ENCODE peak calls at places on chromosomes 1 and 21, in eight cellular contexts. E, M, A, W, Q, P, K and Z are unnamed samples.
A peak's percentile ranks its signal among the peaks of the same experiment; 100 is the strongest.

GRCh38 chr1:17214876-17215544 is 10.1 kb downstream of the PADI1 start:
- DNase-seq in E (no peak), M (no peak), A (no peak), W (no peak), Q (no peak), P (no peak), K (no peak), Z (no peak)

GRCh38 chr1:151058682-151059341 is 610 bp downstream of the CDC42SE1 start:
- DNase-seq in E (peak; percentile 93), M (no peak), A (no peak), W (no peak), Q (peak; percentile 85), P (peak; percentile 23), K (peak; percentile 19), Z (no peak)

GRCh38 chr1:233075045-233075444 is 124.6 kb downstream of the NTPCR start:
- DNase-seq in E (no peak), M (no peak), A (peak; percentile 69), W (no peak), Q (no peak), P (no peak), K (peak; percentile 94), Z (peak; percentile 7)

GRCh38 chr1:15621975-15622374 is 4.7 kb downstream of the DDI2 start:
- DNase-seq in E (no peak), M (no peak), A (no peak), W (no peak), Q (no peak), P (peak; percentile 47), K (no peak), Z (no peak)

GRCh38 chr1:56911539-56911938 is 54.3 kb downstream of the C8B start:
- DNase-seq in E (no peak), M (no peak), A (no peak), W (no peak), Q (no peak), P (no peak), K (no peak), Z (no peak)

GRCh38 chr1:47629201-47629600 is 191.4 kb downstream of the FOXD2 start:
- DNase-seq in E (no peak), M (no peak), A (no peak), W (no peak), Q (no peak), P (no peak), K (no peak), Z (no peak)

GRCh38 chr21:42238185-42238934 is 19.4 kb downstream of the ABCG1 start:
- DNase-seq in E (no peak), M (no peak), A (no peak), W (no peak), Q (no peak), P (peak; percentile 66), K (no peak), Z (no peak)

GRCh38 chr1:154727409-154727808 is 119.4 kb upstream of the ADAR start:
- DNase-seq in E (no peak), M (no peak), A (no peak), W (no peak), Q (no peak), P (no peak), K (no peak), Z (no peak)

GRCh38 chr21:32772281-32773047 is 909 bp upstream of the PAXBP1 start:
- DNase-seq in E (peak; percentile 19), M (no peak), A (no peak), W (no peak), Q (no peak), P (peak; percentile 70), K (peak; percentile 20), Z (peak; percentile 18)

GRCh38 chr1:243902100-243902499 is 52.1 kb upstream of the AKT3 start:
- DNase-seq in E (no peak), M (no peak), A (no peak), W (no peak), Q (no peak), P (no peak), K (no peak), Z (no peak)

GRCh38 chr1:167658574-167659328 is 28.7 kb downstream of the RCSD1 start:
- DNase-seq in E (no peak), M (no peak), A (no peak), W (no peak), Q (no peak), P (no peak), K (no peak), Z (no peak)

GRCh38 chr1:175220853-175221547 is 28.4 kb upstream of the KIAA0040 start:
- DNase-seq in E (no peak), M (no peak), A (no peak), W (no peak), Q (no peak), P (no peak), K (no peak), Z (no peak)

GRCh38 chr1:28758420-28758819 is 21.7 kb downstream of the YTHDF2 start:
- DNase-seq in E (no peak), M (no peak), A (no peak), W (no peak), Q (no peak), P (no peak), K (no peak), Z (no peak)

GRCh38 chr1:88228153-88228552 is 455.9 kb upstream of the PKN2 start:
- DNase-seq in E (no peak), M (no peak), A (peak; percentile 6), W (no peak), Q (no peak), P (no peak), K (no peak), Z (no peak)

GRCh38 chr21:36427502-36427901 is 42.3 kb downstream of the CHAF1B start:
- DNase-seq in E (no peak), M (no peak), A (no peak), W (no peak), Q (no peak), P (no peak), K (no peak), Z (no peak)

GRCh38 chr1:205343431-205344009 is 13.2 kb downstream of the KLHDC8A start:
- DNase-seq in E (no peak), M (no peak), A (peak; percentile 69), W (peak; percentile 44), Q (no peak), P (peak; percentile 69), K (no peak), Z (no peak)

GRCh38 chr1:31576743-31577455 is 584 bp downstream of the TINAGL1 start:
- DNase-seq in E (no peak), M (no peak), A (no peak), W (no peak), Q (no peak), P (no peak), K (no peak), Z (no peak)
- TF ChIP-seq POLR2A in E (no peak), M (no peak), A (no peak), W (no peak), Q (no peak), P (no peak), K (no peak), Z (no peak)

GRCh38 chr1:43979528-43980254 is 681 bp downstream of the B4GALT2 start:
- DNase-seq in E (no peak), M (no peak), A (peak; percentile 33), W (peak; percentile 65), Q (peak; percentile 83), P (peak; percentile 52), K (peak; percentile 41), Z (peak; percentile 82)
- TF ChIP-seq POLR2A in E (no peak), M (no peak), A (peak; percentile 14), W (no peak), Q (no peak), P (no peak), K (no peak), Z (no peak)

GRCh38 chr1:44808063-44808937 is at the start of gene BTBD19:
- DNase-seq in E (no peak), M (no peak), A (peak; percentile 65), W (peak; percentile 92), Q (peak; percentile 94), P (peak; percentile 90), K (peak; percentile 91), Z (no peak)

GRCh38 chr1:44805311-44806024 is 1.7 kb downstream of the DYNLT4 start:
- DNase-seq in E (no peak), M (no peak), A (no peak), W (no peak), Q (peak; percentile 63), P (no peak), K (no peak), Z (no peak)

GRCh38 chr1:44806025-44806703 is 987 bp downstream of the DYNLT4 start:
- DNase-seq in E (no peak), M (no peak), A (no peak), W (no peak), Q (peak; percentile 74), P (no peak), K (no peak), Z (no peak)

GRCh38 chr1:44807364-44808062 is 362 bp upstream of the DYNLT4 start:
- DNase-seq in E (peak; percentile 84), M (peak; percentile 81), A (peak; percentile 97), W (peak; percentile 98), Q (peak; percentile 99), P (peak; percentile 99), K (peak; percentile 99), Z (peak; percentile 95)

DNA sequence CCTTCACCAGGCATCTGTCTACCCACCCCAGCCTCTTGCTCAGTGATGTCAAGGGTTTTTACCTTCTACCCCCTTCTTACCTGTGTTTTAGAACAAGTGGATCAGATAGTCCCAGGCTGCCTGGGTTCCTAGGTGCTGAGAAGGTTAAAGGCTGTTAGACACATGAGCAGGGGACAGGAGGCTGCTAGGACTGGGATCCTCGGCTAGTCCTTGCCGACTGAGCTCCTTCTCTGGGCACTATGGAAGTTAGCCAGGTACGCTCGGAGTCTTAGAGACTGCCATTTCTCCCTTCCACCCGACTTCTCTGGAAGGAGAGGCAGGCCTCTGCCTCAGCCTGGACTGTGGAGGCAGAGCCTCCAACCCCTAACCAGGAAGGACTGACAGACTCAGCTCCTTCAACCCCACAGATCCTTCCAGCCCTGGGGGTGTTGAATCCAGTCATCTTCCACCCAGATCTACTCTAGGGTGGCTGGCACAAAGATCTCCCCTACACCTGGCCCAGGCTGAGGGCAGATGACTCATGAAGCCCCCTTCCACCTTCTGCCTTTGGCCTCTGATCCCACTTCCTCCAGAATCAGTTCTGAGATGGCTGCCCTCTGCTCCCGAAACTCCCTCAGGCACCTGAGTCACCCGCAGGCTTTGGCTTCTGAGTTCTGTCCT is at the start of gene DYNLT4:
- DNase-seq in E (no peak), M (no peak), A (no peak), W (no peak), Q (peak; percentile 62), P (no peak), K (no peak), Z (no peak)
- TF ChIP-seq POLR2A in E (no peak), M (no peak), A (peak; percentile 22), W (no peak), Q (no peak), P (peak; percentile 95), K (no peak), Z (no peak)

GRCh38 chr1:202728951-202729350 is 18.7 kb upstream of the SYT2 start:
- DNase-seq in E (no peak), M (no peak), A (no peak), W (no peak), Q (no peak), P (no peak), K (no peak), Z (no peak)

GRCh38 chr1:202725541-202725940 is 15.3 kb upstream of the SYT2 start:
- DNase-seq in E (no peak), M (no peak), A (no peak), W (no peak), Q (no peak), P (no peak), K (no peak), Z (no peak)

DNA sequence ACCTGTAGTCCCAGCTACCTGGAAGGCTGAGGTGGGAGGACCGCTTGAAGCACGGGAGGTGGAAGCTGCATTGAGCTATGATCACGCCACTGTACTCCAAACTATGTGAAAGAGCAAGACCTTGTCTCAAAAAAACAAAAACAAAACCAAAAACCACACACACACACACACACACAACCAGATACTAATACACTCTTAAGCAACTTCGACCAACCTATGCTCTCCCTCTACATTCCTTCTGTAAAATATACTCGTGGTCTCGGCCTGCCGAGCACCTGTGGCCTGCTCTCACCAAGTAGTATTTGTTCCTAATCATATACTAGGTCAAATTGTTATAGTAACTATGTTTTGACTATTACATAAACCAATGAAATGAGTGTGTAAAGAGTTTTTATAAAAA is 13.5 kb upstream of the SYT2 start:
- DNase-seq in E (no peak), M (no peak), A (no peak), W (no peak), Q (no peak), P (no peak), K (no peak), Z (no peak)
- TF ChIP-seq POLR2A in E (no peak), M (no peak), A (no peak), W (no peak), Q (no peak), P (no peak), K (no peak), Z (no peak)